ENCODE peak calls at places on chromosomes 12 and 14, in five cellular contexts. U is Kasumi-1; H is esophagus muscularis mucosa; V is activated naive CD4-positive, alpha-beta T cell; R is Peyer's patch. A is an unnamed sample.
A peak's percentile ranks its signal among the peaks of the same experiment; 100 is the strongest.

GRCh38 chr12:131872154-131873046 is 22.0 kb upstream of the ULK1 start:
- DNase-seq in H (no peak), U (no peak), V (no peak), R (no peak), A (peak; percentile 90)

GRCh38 chr14:34498684-34499412 is 36.8 kb upstream of the SPTSSA start:
- DNase-seq in V (no peak), U (peak; percentile 28), R (peak; percentile 59), H (no peak), A (peak; percentile 38)

GRCh38 chr14:51990488-51990887 is 1.1 kb downstream of the RTRAF start:
- DNase-seq in V (no peak), R (no peak), H (no peak), U (no peak), A (no peak)

GRCh38 chr12:25251749-25252148 is 1.0 kb upstream of the KRAS start:
- DNase-seq in H (no peak), U (no peak), V (no peak), R (no peak), A (no peak)

GRCh38 chr14:60981626-60982455 is 796 bp downstream of the SLC38A6 start:
- DNase-seq in V (no peak), H (no peak), U (peak; percentile 53), R (no peak), A (no peak)

GRCh38 chr12:52050771-52051541 is at the start of gene NR4A1:
- DNase-seq in R (peak; percentile 100), U (peak; percentile 70), H (peak; percentile 100), V (peak; percentile 97), A (peak; percentile 88)

GRCh38 chr14:42192659-42193425 is 586.2 kb downstream of the LRFN5 start:
- DNase-seq in H (no peak), V (no peak), R (no peak), U (no peak), A (no peak)

GRCh38 chr14:65495196-65495595 is 82.7 kb downstream of the FUT8 start:
- DNase-seq in U (no peak), V (no peak), R (no peak), H (no peak), A (no peak)

GRCh38 chr12:62194616-62195015 is 65.6 kb upstream of the USP15 start:
- DNase-seq in H (no peak), U (no peak), R (no peak), V (no peak), A (peak; percentile 43)

GRCh38 chr14:54396183-54396492 is 669 bp upstream of the CDKN3 start:
- DNase-seq in H (no peak), R (no peak), U (no peak), V (no peak), A (no peak)

GRCh38 chr14:50335389-50335788 is 23.3 kb downstream of the DMAC2L start:
- DNase-seq in V (no peak), U (no peak), R (peak; percentile 61), H (peak; percentile 82), A (no peak)

GRCh38 chr12:124913474-124914391 is 717 bp downstream of the UBC start:
- DNase-seq in V (no peak), U (no peak), H (peak; percentile 95), R (peak; percentile 98), A (peak; percentile 82)

GRCh38 chr14:58171090-58171489 is 19.1 kb upstream of the ARMH4 start:
- DNase-seq in V (no peak), R (peak; percentile 81), H (peak; percentile 87), U (peak; percentile 92), A (peak; percentile 67)

GRCh38 chr12:6697584-6698351 is 2.8 kb downstream of the PIANP start:
- DNase-seq in U (no peak), V (no peak), H (no peak), R (peak; percentile 61), A (no peak)

GRCh38 chr14:61609885-61610284 is 85.4 kb upstream of the HIF1A start:
- DNase-seq in H (no peak), V (no peak), U (no peak), R (no peak), A (no peak)

GRCh38 chr12:101566318-101566717 is 28.5 kb upstream of the MYBPC1 start:
- DNase-seq in R (no peak), V (no peak), U (no peak), H (no peak), A (no peak)

GRCh38 chr12:24840046-24840800 is 108.7 kb downstream of the BCAT1 start:
- DNase-seq in H (no peak), R (no peak), V (no peak), U (no peak), A (no peak)

GRCh38 chr12:120388711-120389431 is 19.9 kb upstream of the MSI1 start:
- DNase-seq in R (no peak), V (no peak), H (no peak), U (no peak), A (no peak)

GRCh38 chr14:26389646-26390508 is 208.0 kb downstream of the NOVA1 start:
- DNase-seq in U (no peak), V (no peak), H (no peak), R (no peak), A (no peak)

GRCh38 chr14:81435578-81436295 is 35.6 kb upstream of the STON2 start:
- DNase-seq in U (peak; percentile 31), R (peak; percentile 55), H (no peak), V (no peak), A (no peak)

GRCh38 chr14:33848706-33849454 is 102.0 kb downstream of the EGLN3 start:
- DNase-seq in R (peak; percentile 81), H (peak; percentile 89), V (no peak), U (peak; percentile 22), A (no peak)

GRCh38 chr14:22231022-22231421 is 358.0 kb downstream of the DAD1 start:
- DNase-seq in H (no peak), U (peak; percentile 10), R (peak; percentile 56), V (no peak), A (no peak)

GRCh38 chr14:93858896-93859295 is 68.2 kb upstream of the FAM181A start:
- DNase-seq in R (no peak), U (no peak), V (no peak), H (no peak), A (no peak)

GRCh38 chr12:99706736-99707473 is 59.4 kb downstream of the GARIN6 start:
- DNase-seq in U (no peak), H (no peak), R (no peak), V (no peak), A (no peak)

GRCh38 chr14:101193126-101193844 is 289.8 kb upstream of the RTL1 start:
- DNase-seq in H (peak; percentile 81), U (no peak), V (no peak), R (peak; percentile 38), A (no peak)

GRCh38 chr12:131494141-131494733 is 216.7 kb upstream of the SFSWAP start:
- DNase-seq in U (no peak), V (no peak), R (no peak), H (no peak), A (no peak)

GRCh38 chr12:19645823-19646222 is 206.5 kb downstream of the AEBP2 start:
- DNase-seq in U (no peak), R (no peak), V (no peak), H (no peak), A (no peak)

GRCh38 chr12:3797649-3798048 is 44.7 kb upstream of the CRACR2A start:
- DNase-seq in U (no peak), H (no peak), V (no peak), R (no peak), A (no peak)

GRCh38 chr12:92552412-92553108 is 150.2 kb upstream of the PLEKHG7 start:
- DNase-seq in V (no peak), R (no peak), H (no peak), U (no peak), A (no peak)

GRCh38 chr12:49557187-49557916 is 10.6 kb downstream of the MCRS1 start:
- DNase-seq in U (no peak), H (no peak), R (no peak), V (no peak), A (no peak)

GRCh38 chr12:9750276-9751203 is 10.2 kb downstream of the CD69 start:
- DNase-seq in R (peak; percentile 75), V (no peak), H (no peak), U (peak; percentile 67), A (peak; percentile 61)

GRCh38 chr14:100657780-100658513 is 68.7 kb upstream of the DLK1 start:
- DNase-seq in R (no peak), V (no peak), H (no peak), U (no peak), A (no peak)

GRCh38 chr12:77953515-77953914 is 122.8 kb downstream of the NAV3 start:
- DNase-seq in H (no peak), R (no peak), V (no peak), U (no peak), A (no peak)